ENCODE peak calls at places on chromosomes 4 and X, in four cellular contexts. V is dorsolateral prefrontal cortex; L is endothelial cell; C is CD4-positive, alpha-beta memory T cell. N is an unnamed sample.

GRCh38 chrX:154372612-154373022 is 1.8 kb downstream of the FLNA start:
- DNase-seq in V (no peak), L (no peak), C (peak), N (no peak)

GRCh38 chr4:143207555-143207954 is 22.8 kb downstream of the USP38 start:
- DNase-seq in V (no peak), L (no peak), C (no peak), N (no peak)

GRCh38 chrX:31071725-31072124 is at the start of gene FTHL17:
- DNase-seq in V (no peak), L (no peak), C (no peak), N (no peak)

GRCh38 chr4:39464886-39465501 is 6.1 kb downstream of the LIAS start:
- DNase-seq in V (no peak), L (no peak), C (no peak), N (peak)

GRCh38 chr4:98710831-98711230 is 52.4 kb upstream of the TSPAN5 start:
- DNase-seq in V (no peak), L (no peak), C (no peak), N (no peak)

GRCh38 chrX:1398431-1399340 is 6.8 kb upstream of the SLC25A6 start:
- DNase-seq in V (peak), L (no peak), C (no peak), N (no peak)

GRCh38 chrX:39850630-39851152 is 247.1 kb downstream of the BCOR start:
- DNase-seq in V (no peak), L (no peak), C (no peak), N (peak)

GRCh38 chr4:39021631-39022030 is 10.6 kb downstream of the TMEM156 start:
- DNase-seq in V (no peak), L (no peak), C (no peak), N (no peak)

GRCh38 chr4:1550122-1551070 is 133.7 kb downstream of the FAM53A start:
- DNase-seq in V (no peak), L (no peak), C (no peak), N (no peak)

GRCh38 chr4:122456228-122457106 is at the start of gene IL2:
- DNase-seq in V (no peak), L (no peak), C (peak), N (peak)

GRCh38 chrX:48972214-48973164 is 845 bp upstream of the KCND1 start:
- DNase-seq in V (no peak), L (peak), C (peak), N (peak)

GRCh38 chr4:103199009-103199408 is 866 bp upstream of the CENPE start:
- DNase-seq in V (no peak), L (no peak), C (no peak), N (no peak)

GRCh38 chr4:89109841-89110540 is 1.3 kb upstream of the TIGD2 start:
- DNase-seq in V (no peak), L (peak), C (no peak), N (no peak)

GRCh38 chr4:602559-602942 is 22.8 kb upstream of the PDE6B start:
- DNase-seq in V (peak), L (peak), C (peak), N (no peak)

GRCh38 chr4:77712675-77713074 is 106.5 kb downstream of the CNOT6L start:
- DNase-seq in V (no peak), L (no peak), C (no peak), N (no peak)

GRCh38 chrX:130170752-130171445 is 863 bp upstream of the RAB33A start:
- DNase-seq in V (peak), L (peak), C (peak), N (peak)

GRCh38 chr4:11777447-11777846 is 348.8 kb upstream of the HS3ST1 start:
- DNase-seq in V (no peak), L (no peak), C (no peak), N (no peak)

GRCh38 chrX:122770581-122770980 is 413.5 kb upstream of the GRIA3 start:
- DNase-seq in V (no peak), L (no peak), C (no peak), N (no peak)

GRCh38 chrX:119272882-119273806 is 37.1 kb downstream of the PGRMC1 start:
- DNase-seq in V (no peak), L (peak), C (peak), N (no peak)

GRCh38 chrX:45952030-45952429 is 593.2 kb downstream of the ZNF674 start:
- DNase-seq in V (no peak), L (no peak), C (no peak), N (peak)

GRCh38 chrX:22689290-22689689 is 310.5 kb upstream of the DDX53 start:
- DNase-seq in V (no peak), L (no peak), C (no peak), N (no peak)

GRCh38 chr4:6229095-6229494 is 28.7 kb upstream of the JAKMIP1 start:
- DNase-seq in V (peak), L (no peak), C (no peak), N (no peak)

GRCh38 chrX:19097553-19097952 is 24.7 kb downstream of the ADGRG2 start:
- DNase-seq in V (no peak), L (no peak), C (no peak), N (no peak)

GRCh38 chr4:133694416-133694815 is 507.2 kb downstream of the PABPC4L start:
- DNase-seq in V (no peak), L (no peak), C (no peak), N (no peak)

GRCh38 chrX:71214604-71215334 is 8.3 kb upstream of the GJB1 start:
- DNase-seq in V (no peak), L (no peak), C (no peak), N (no peak)

GRCh38 chrX:65607070-65607742 is 60.2 kb upstream of the MSN start:
- DNase-seq in V (no peak), L (no peak), C (no peak), N (no peak)

GRCh38 chrX:63889001-63889400 is 104.0 kb upstream of the ARHGEF9 start:
- DNase-seq in V (no peak), L (no peak), C (no peak), N (no peak)

GRCh38 chr4:104907991-104908390 is 238.7 kb upstream of the TET2 start:
- DNase-seq in V (no peak), L (no peak), C (no peak), N (no peak)

GRCh38 chr4:109755656-109756055 is 25.8 kb upstream of the PLA2G12A start:
- DNase-seq in V (no peak), L (no peak), C (no peak), N (no peak)

GRCh38 chr4:70300215-70300614 is 34.6 kb upstream of the CABS1 start:
- DNase-seq in V (no peak), L (no peak), C (no peak), N (no peak)

GRCh38 chrX:25976683-25977310 is 161.3 kb upstream of the MAGEB18 start:
- DNase-seq in V (no peak), L (no peak), C (no peak), N (no peak)

GRCh38 chrX:103157511-103158316 is 57.2 kb upstream of the BEX4 start:
- DNase-seq in V (no peak), L (peak), C (peak), N (peak)

GRCh38 chrX:69051901-69052300 is 113.4 kb downstream of the PJA1 start:
- DNase-seq in V (no peak), L (no peak), C (no peak), N (no peak)

GRCh38 chrX:115582871-115583729 is 22.1 kb downstream of the PLS3 start:
- DNase-seq in V (no peak), L (no peak), C (no peak), N (no peak)

GRCh38 chr4:17494258-17494657 is 17.6 kb downstream of the QDPR start:
- DNase-seq in V (peak), L (no peak), C (no peak), N (no peak)

GRCh38 chr4:159366966-159367365 is 264.1 kb downstream of the RAPGEF2 start:
- DNase-seq in V (no peak), L (no peak), C (no peak), N (no peak)

GRCh38 chrX:30580641-30581040 is 3.1 kb upstream of the TASL start:
- DNase-seq in V (no peak), L (no peak), C (no peak), N (no peak)

GRCh38 chr4:87657525-87657924 is 7.4 kb downstream of the DMP1 start:
- DNase-seq in V (no peak), L (no peak), C (no peak), N (no peak)

N was measured in Jurkat, Clone E6-1.